ENCODE peak calls at places on chromosomes 3 and 15, in nine cellular contexts. D, Q, H, V, Y, I, A, Z and G are unnamed samples.

GRCh38 chr3:196962930-196963259 is 5.7 kb downstream of the PIGZ start:
- DNase-seq in Q (no peak), Y (no peak), I (no peak), V (no peak), A (no peak), H (no peak), Z (no peak), D (no peak), G (no peak)

GRCh38 chr3:179276743-179277142 is 25.8 kb upstream of the KCNMB3 start:
- DNase-seq in D (no peak), I (no peak), Z (no peak), A (no peak), Y (no peak), H (no peak), V (no peak), Q (no peak), G (no peak)

GRCh38 chr15:95887666-95888480 is 442.6 kb upstream of the NR2F2 start:
- DNase-seq in A (no peak), Q (no peak), Y (no peak), D (no peak), H (no peak), Z (peak), V (no peak), I (no peak), G (no peak)

GRCh38 chr3:157738441-157738840 is 235.2 kb upstream of the VEPH1 start:
- DNase-seq in Q (no peak), Z (no peak), I (no peak), A (no peak), H (no peak), V (no peak), Y (no peak), D (no peak), G (no peak)

GRCh38 chr3:15102833-15103232 is 3.9 kb upstream of the RBSN start:
- DNase-seq in Y (no peak), H (no peak), A (no peak), Q (no peak), I (no peak), D (no peak), V (no peak), Z (no peak), G (peak)

GRCh38 chr3:79019137-79019923 is 748.5 kb downstream of the ROBO1 start:
- DNase-seq in Q (peak), Y (peak), A (peak), H (peak), I (no peak), V (peak), D (peak), Z (peak), G (peak)

GRCh38 chr3:119322523-119323400 is 28.6 kb downstream of the ARHGAP31 start:
- DNase-seq in H (no peak), D (peak), I (peak), Y (peak), A (peak), Z (peak), V (peak), Q (peak), G (peak)

GRCh38 chr3:157871838-157872497 is 234.3 kb downstream of the SHOX2 start:
- DNase-seq in Y (no peak), I (no peak), H (no peak), D (no peak), Q (no peak), V (no peak), Z (no peak), A (no peak), G (no peak)

GRCh38 chr15:64466408-64467116 is 6.2 kb downstream of the ZNF609 start:
- DNase-seq in Z (no peak), V (no peak), A (no peak), D (no peak), Y (no peak), H (no peak), I (no peak), Q (no peak), G (no peak)

GRCh38 chr3:10551821-10552630 is 46.6 kb upstream of the ATP2B2 start:
- DNase-seq in Q (peak), D (peak), H (no peak), Z (peak), I (peak), A (peak), Y (peak), V (peak), G (no peak)

GRCh38 chr15:68279218-68279533 is 1.6 kb downstream of the FEM1B start:
- DNase-seq in Y (no peak), V (no peak), Z (no peak), Q (no peak), H (no peak), D (no peak), I (no peak), A (no peak), G (no peak)

GRCh38 chr3:184907941-184908649 is 96.1 kb downstream of the VPS8 start:
- DNase-seq in I (no peak), Q (no peak), V (no peak), D (no peak), Z (no peak), A (peak), Y (no peak), H (no peak), G (no peak)

GRCh38 chr3:145776782-145777408 is 384.1 kb downstream of the PLOD2 start:
- DNase-seq in V (no peak), D (no peak), H (peak), Z (peak), I (peak), Y (no peak), Q (no peak), A (no peak), G (peak)

GRCh38 chr3:33758874-33759273 is 39.6 kb upstream of the PDCD6IP start:
- DNase-seq in I (no peak), Q (no peak), Z (no peak), V (no peak), A (no peak), Y (no peak), D (no peak), H (no peak), G (no peak)

GRCh38 chr15:39579487-39580116 is 1.3 kb upstream of the THBS1 start:
- DNase-seq in H (peak), I (no peak), V (peak), Y (peak), Z (peak), Q (peak), D (peak), A (peak), G (no peak)

GRCh38 chr3:120791958-120792357 is 49.4 kb downstream of the GTF2E1 start:
- DNase-seq in Q (no peak), V (no peak), Z (peak), I (no peak), H (no peak), A (no peak), D (no peak), Y (no peak), G (no peak)

GRCh38 chr3:164539215-164539614 is 539.1 kb downstream of the SI start:
- DNase-seq in D (no peak), Z (no peak), Q (no peak), Y (no peak), H (no peak), A (no peak), V (no peak), I (no peak), G (no peak)

GRCh38 chr3:9345041-9345440 is 17.8 kb upstream of the THUMPD3 start:
- DNase-seq in H (no peak), Q (no peak), V (no peak), I (no peak), Y (no peak), Z (no peak), A (no peak), D (no peak), G (no peak)

GRCh38 chr15:85792102-85792731 is 2.5 kb downstream of the KLHL25 start:
- DNase-seq in Y (no peak), I (no peak), Z (no peak), V (no peak), A (no peak), D (no peak), Q (no peak), H (no peak), G (no peak)

GRCh38 chr3:184630861-184631260 is 69.3 kb downstream of the EPHB3 start:
- DNase-seq in H (no peak), Z (no peak), Y (no peak), A (no peak), Q (no peak), I (no peak), D (no peak), V (no peak), G (no peak)

GRCh38 chr3:71796268-71796667 is 11.3 kb upstream of the PROK2 start:
- DNase-seq in A (no peak), Q (no peak), Y (no peak), V (no peak), Z (no peak), I (no peak), H (no peak), D (no peak), G (no peak)

GRCh38 chr3:127773752-127774395 is 48.4 kb downstream of the MGLL start:
- DNase-seq in Z (no peak), I (no peak), D (no peak), Q (no peak), Y (peak), H (no peak), V (peak), A (no peak), G (no peak)

GRCh38 chr15:77563768-77564167 is 68.9 kb downstream of the LINGO1 start:
- DNase-seq in Q (no peak), H (no peak), V (no peak), D (no peak), A (no peak), Z (no peak), I (no peak), Y (no peak), G (no peak)

GRCh38 chr3:66469220-66469640 is 31.6 kb downstream of the LRIG1 start:
- DNase-seq in Z (no peak), Q (no peak), V (no peak), H (no peak), A (no peak), Y (no peak), I (no peak), D (no peak), G (no peak)

GRCh38 chr3:123159926-123160635 is 41.7 kb upstream of the SEC22A start:
- DNase-seq in H (peak), A (no peak), Q (no peak), D (no peak), Y (no peak), I (no peak), V (no peak), Z (no peak), G (no peak)

GRCh38 chr3:129402616-129403015 is 25.8 kb downstream of the EFCAB12 start:
- DNase-seq in A (no peak), H (no peak), V (no peak), Q (no peak), I (no peak), Z (no peak), Y (no peak), D (no peak), G (no peak)

GRCh38 chr3:46089237-46090011 is 62.1 kb upstream of the XCR1 start:
- DNase-seq in V (peak), Y (peak), H (peak), D (peak), I (no peak), Q (peak), A (peak), Z (peak), G (peak)

GRCh38 chr3:179969525-179969924 is 67.2 kb downstream of the PEX5L start:
- DNase-seq in V (no peak), H (peak), Q (no peak), A (no peak), I (no peak), Y (no peak), D (no peak), Z (peak), G (no peak)

GRCh38 chr3:114377426-114377825 is 83.6 kb downstream of the TIGIT start:
- DNase-seq in H (no peak), A (no peak), V (no peak), Q (no peak), I (no peak), D (no peak), Y (no peak), Z (no peak), G (no peak)

GRCh38 chr3:49666592-49666991 is 7.6 kb upstream of the APEH start:
- DNase-seq in I (no peak), V (no peak), Y (no peak), H (no peak), D (no peak), Q (peak), A (no peak), Z (no peak), G (no peak)

GRCh38 chr15:57283774-57284508 is 92.4 kb upstream of the CGNL1 start:
- DNase-seq in Q (no peak), V (no peak), I (no peak), A (no peak), Z (no peak), H (no peak), Y (no peak), D (no peak), G (no peak)

GRCh38 chr3:29311805-29312204 is 30.9 kb downstream of the RBMS3 start:
- DNase-seq in A (no peak), Q (no peak), Z (no peak), V (no peak), H (no peak), D (no peak), I (no peak), Y (no peak), G (no peak)

GRCh38 chr3:147904421-147904820 is 495.3 kb downstream of the ZIC1 start:
- DNase-seq in H (no peak), A (no peak), D (no peak), I (no peak), Q (no peak), Z (no peak), V (no peak), Y (no peak), G (no peak)

GRCh38 chr15:89828324-89829145 is 13.9 kb upstream of the ANPEP start:
- DNase-seq in A (no peak), I (no peak), Y (peak), Q (peak), H (no peak), Z (no peak), V (peak), D (peak), G (peak)

GRCh38 chr15:58628206-58629057 is 121.1 kb downstream of the ADAM10 start:
- DNase-seq in Z (no peak), A (no peak), I (no peak), D (no peak), H (no peak), V (no peak), Q (no peak), Y (no peak), G (no peak)
- H3K4me3 ChIP-seq in Z (no peak), A (peak), I (peak), D (peak), H (no peak), V (peak), Q (peak), Y (peak), G (no peak)

GRCh38 chr15:61530769-61531168 is 301.7 kb upstream of the RORA start:
- DNase-seq in Q (no peak), D (no peak), H (no peak), I (no peak), V (no peak), Z (no peak), A (no peak), Y (no peak), G (no peak)

GRCh38 chr15:61528590-61528929 is 299.5 kb upstream of the RORA start:
- DNase-seq in Z (peak), H (no peak), Y (no peak), I (no peak), V (no peak), A (no peak), Q (no peak), D (no peak), G (no peak)

GRCh38 chr15:61524091-61524490 is 295.0 kb upstream of the RORA start:
- DNase-seq in Z (no peak), Y (no peak), I (no peak), V (no peak), H (no peak), Q (no peak), A (no peak), D (no peak), G (no peak)

GRCh38 chr15:61522375-61522774 is 293.3 kb upstream of the RORA start:
- DNase-seq in V (no peak), D (no peak), H (no peak), Y (no peak), I (no peak), A (no peak), Q (no peak), Z (no peak), G (no peak)

GRCh38 chr15:61527836-61528589 is 298.9 kb upstream of the RORA start:
- DNase-seq in Q (no peak), Y (no peak), Z (no peak), V (no peak), D (no peak), I (no peak), A (no peak), H (no peak), G (no peak)
- H3K4me3 ChIP-seq in Q (no peak), Y (no peak), Z (no peak), V (no peak), D (no peak), I (no peak), A (no peak), H (no peak), G (no peak)

GRCh38 chr3:183254816-183255730 is 2.0 kb downstream of the B3GNT5 start:
- DNase-seq in Z (peak), D (peak), Y (no peak), I (no peak), A (no peak), V (no peak), H (no peak), Q (no peak), G (peak)

GRCh38 chr3:183252108-183252782 is 808 bp upstream of the B3GNT5 start:
- DNase-seq in Z (peak), A (no peak), H (no peak), Y (no peak), V (no peak), Q (no peak), I (no peak), D (peak), G (no peak)

GRCh38 chr3:183252973-183253363 is at the start of gene B3GNT5:
- DNase-seq in Z (peak), I (no peak), A (no peak), H (no peak), Y (peak), Q (no peak), D (peak), V (peak), G (peak)

GRCh38 chr3:183253364-183253960 is 409 bp downstream of the B3GNT5 start:
- DNase-seq in Q (peak), Y (peak), V (peak), I (no peak), A (peak), D (peak), Z (peak), H (no peak), G (peak)

DNA sequence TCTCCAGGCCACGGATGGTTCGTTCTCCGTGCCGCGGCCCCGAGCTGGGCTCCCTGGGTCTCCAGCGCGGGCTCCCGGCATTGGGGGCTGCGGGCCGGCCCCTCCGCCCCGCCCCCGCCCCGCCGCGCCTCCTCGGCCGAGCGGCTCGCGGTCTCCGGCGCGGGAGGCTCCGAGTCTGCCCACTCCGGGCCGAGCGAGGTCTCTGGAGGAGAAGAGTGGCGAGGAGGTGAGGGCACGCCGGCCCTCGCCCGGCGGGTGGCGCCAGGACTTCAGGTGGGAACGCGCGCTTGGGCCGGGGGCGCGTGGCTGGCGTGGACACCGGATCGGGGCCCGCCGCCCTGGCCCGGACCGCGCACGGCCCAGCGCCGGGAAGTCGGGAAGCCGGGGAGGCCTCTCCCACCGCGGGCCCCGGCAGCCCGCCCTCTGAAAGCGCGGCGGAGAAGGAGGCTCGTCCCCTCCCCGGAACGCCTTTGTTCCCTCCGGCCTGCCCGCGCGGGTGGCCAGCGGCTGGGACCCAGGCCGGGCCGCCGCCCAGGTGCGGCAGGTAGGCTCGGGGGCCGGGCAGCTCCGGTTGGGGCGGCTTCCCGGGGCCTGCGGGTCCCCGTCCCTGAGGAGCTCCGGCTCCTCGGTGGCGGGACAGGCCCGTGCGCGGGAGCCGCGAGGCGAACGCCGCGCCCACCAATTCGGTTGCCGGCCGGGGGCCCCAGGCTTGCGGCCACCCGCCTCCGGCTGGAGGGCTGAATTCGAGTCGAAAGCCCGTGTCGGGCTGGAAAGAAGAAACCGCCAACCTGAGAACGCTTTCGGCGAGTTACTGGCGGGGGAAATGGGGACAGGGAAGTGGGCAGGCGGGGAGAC is 1.1 kb downstream of the B3GNT5 start:
- DNase-seq in A (no peak), H (no peak), V (peak), Y (peak), I (no peak), Z (peak), D (peak), Q (no peak), G (peak)
- H3K4me3 ChIP-seq in A (peak), H (peak), V (peak), Y (peak), I (no peak), Z (peak), D (peak), Q (peak), G (peak)

GRCh38 chr15:22257047-22257667 is 176.8 kb downstream of the OR4M2 start:
- DNase-seq in Z (no peak), V (no peak), I (no peak), D (no peak), A (no peak), Q (peak), H (no peak), Y (no peak), G (no peak)
- H3K4me3 ChIP-seq in Z (peak), V (no peak), I (no peak), D (no peak), A (no peak), Q (no peak), H (no peak), Y (no peak), G (no peak)

DNA sequence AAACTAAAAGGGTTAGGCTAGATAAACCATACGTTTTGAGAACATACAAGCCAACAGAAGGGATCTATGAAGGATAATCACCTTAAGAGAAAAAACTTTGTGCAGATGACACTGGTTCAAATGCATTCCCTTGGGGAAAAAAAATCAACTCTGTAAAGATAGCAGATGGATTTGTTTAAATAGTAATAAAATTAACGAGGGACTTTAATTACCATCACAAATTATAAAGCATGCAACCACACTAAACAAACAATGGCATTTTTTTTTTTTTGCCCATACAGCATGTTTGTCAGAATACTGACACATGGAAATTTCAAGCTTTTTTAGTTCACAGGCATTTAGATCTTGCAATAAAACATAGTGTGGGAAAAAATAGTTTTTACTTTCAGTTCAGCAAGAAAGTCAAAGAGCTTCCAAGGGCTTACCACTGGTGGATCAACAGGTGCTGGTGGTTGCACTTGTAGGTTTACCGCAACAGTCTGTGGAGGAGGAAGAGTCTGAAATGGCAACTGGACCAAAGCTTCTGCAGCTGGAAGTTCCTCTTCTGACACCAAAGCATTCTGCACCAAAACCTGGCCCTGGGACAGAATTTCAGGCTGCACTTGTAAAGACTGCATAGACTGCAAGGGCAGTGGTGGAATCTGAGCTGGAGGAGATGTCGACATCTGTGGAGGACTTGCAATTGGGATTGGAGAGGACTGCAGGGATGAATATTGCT is 53.1 kb downstream of the PHC3 start:
- DNase-seq in D (no peak), A (no peak), Y (no peak), H (no peak), I (peak), V (no peak), Q (no peak), Z (no peak), G (no peak)
- H3K4me3 ChIP-seq in D (no peak), A (no peak), Y (no peak), H (no peak), I (no peak), V (no peak), Q (no peak), Z (no peak), G (no peak)